ENCODE peak calls at places on chromosomes 11 and 22, in five cellular contexts. L, O, C, W and U are unnamed samples. For H3K4me1, the result is how much of the 10 kb centered on the place peaks cover.

GRCh38 chr11:46860218-46860617 is 14.1 kb upstream of the CKAP5 start:
- DNase-seq in L (no peak), O (no peak), C (no peak), W (no peak), U (no peak)

GRCh38 chr22:48568736-48569330 is 1258.8 kb downstream of the BRD1 start:
- DNase-seq in L (no peak), O (no peak), C (no peak), W (no peak), U (no peak)

GRCh38 chr11:45158210-45158644 is 11.8 kb downstream of the PRDM11 start:
- DNase-seq in L (no peak), O (peak), C (peak), W (no peak), U (no peak)

GRCh38 chr11:62922189-62922589 is 1.0 kb upstream of the CHRM1 start:
- DNase-seq in L (no peak), O (no peak), C (no peak), W (no peak), U (no peak)

GRCh38 chr22:38657248-38657909 is 941 bp downstream of the CBY1 start:
- DNase-seq in L (no peak), O (peak), C (peak), W (no peak), U (no peak)

GRCh38 chr11:913043-913442 is 2.4 kb upstream of the CHID1 start:
- DNase-seq in L (no peak), O (no peak), C (no peak), W (no peak), U (no peak)

GRCh38 chr11:46050652-46051051 is 70.6 kb downstream of the PHF21A start:
- DNase-seq in L (no peak), O (no peak), C (no peak), W (no peak), U (no peak)

GRCh38 chr22:29739346-29739875 is 19.6 kb downstream of the CABP7 start:
- DNase-seq in L (no peak), O (no peak), C (no peak), W (no peak), U (no peak)

DNA sequence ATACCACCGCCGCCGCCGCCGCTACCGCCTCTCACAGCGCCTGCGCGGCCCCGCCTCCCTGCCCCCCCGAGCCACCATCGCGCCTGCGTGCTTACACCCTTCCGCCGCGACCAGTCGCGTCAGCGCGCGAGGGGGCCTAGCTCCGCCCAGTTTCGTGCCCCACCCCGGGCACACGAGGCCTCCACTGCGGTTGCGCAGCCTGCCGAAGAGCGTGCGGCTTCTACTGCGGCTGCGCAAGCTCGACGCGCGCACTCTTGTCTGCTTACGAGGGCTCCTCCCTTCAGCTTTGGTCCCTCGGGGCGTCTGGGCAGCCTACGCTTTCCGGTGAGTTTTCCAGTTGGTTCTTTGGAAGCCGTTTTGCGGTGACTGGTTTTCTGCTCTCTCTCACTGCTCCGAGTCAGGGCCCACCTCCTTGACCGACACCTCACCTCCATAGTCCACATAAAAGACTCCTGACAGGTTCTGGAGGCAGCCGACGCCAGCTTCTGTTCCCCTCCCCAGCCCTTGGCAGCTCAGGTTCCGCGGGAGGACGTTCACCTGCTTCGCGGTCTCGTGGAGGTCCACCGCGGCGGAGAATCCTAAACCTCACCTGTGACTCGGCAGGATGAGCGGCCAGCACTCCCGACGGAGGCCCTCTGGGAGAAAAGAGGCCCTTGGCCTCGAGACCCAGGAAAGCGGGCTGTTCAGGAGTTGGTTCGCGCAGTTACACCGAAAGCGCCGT is at the start of gene PITPNB:
- DNase-seq in L (peak), O (peak), C (peak), W (peak), U (peak)
- H3K4me1 ChIP-seq in L (half or more), O (under half), C (under half), W (under half), U (under half)

GRCh38 chr11:28384418-28384817 is 276.2 kb downstream of the METTL15 start:
- DNase-seq in L (no peak), O (no peak), C (no peak), W (no peak), U (no peak)
- H3K27ac ChIP-seq in L (no peak), O (no peak), C (no peak), W (no peak), U (no peak)

GRCh38 chr11:60315866-60316265 is 11.2 kb upstream of the MS4A6E start:
- DNase-seq in L (no peak), O (peak), C (no peak), W (no peak), U (no peak)

GRCh38 chr11:60314607-60315321 is 12.3 kb upstream of the MS4A6E start:
- DNase-seq in L (no peak), O (peak), C (no peak), W (no peak), U (no peak)

GRCh38 chr11:60305906-60306619 is 21.0 kb upstream of the MS4A6E start:
- DNase-seq in L (no peak), O (peak), C (no peak), W (no peak), U (no peak)

GRCh38 chr11:60307507-60308195 is 19.4 kb upstream of the MS4A6E start:
- DNase-seq in L (no peak), O (no peak), C (no peak), W (no peak), U (no peak)

DNA sequence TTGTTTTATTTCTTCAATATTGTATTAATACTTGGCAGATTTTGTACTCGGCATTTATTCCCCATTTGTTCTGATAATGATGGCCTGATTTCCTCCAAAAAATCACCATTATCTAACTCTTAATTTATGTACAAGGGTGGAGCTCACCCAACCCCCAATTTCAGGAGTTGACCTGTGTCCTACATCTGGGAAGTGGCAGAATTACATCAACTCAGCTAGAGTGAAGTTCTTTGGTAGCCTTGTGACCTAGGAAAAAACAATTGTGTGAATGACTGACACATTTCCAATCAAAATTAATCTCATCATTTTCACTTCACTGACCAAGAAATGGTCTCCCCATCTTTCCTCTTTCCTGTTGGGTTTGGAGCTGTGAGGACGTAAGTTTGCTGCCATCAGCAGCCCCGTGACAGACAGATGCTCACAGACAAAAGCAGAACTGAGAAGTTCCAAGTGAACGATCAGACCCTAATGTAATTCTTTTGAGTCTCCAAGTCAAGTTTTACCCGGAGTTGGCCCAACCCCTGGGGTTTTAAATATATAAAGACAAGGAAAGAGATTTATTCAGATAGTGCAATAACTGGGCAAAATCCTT is 16.6 kb upstream of the MS4A6E start:
- DNase-seq in L (peak), O (no peak), C (peak), W (no peak), U (no peak)
- H3K4me1 ChIP-seq in L (under half), O (under half), C (under half), W (under half), U (under half)

DNA sequence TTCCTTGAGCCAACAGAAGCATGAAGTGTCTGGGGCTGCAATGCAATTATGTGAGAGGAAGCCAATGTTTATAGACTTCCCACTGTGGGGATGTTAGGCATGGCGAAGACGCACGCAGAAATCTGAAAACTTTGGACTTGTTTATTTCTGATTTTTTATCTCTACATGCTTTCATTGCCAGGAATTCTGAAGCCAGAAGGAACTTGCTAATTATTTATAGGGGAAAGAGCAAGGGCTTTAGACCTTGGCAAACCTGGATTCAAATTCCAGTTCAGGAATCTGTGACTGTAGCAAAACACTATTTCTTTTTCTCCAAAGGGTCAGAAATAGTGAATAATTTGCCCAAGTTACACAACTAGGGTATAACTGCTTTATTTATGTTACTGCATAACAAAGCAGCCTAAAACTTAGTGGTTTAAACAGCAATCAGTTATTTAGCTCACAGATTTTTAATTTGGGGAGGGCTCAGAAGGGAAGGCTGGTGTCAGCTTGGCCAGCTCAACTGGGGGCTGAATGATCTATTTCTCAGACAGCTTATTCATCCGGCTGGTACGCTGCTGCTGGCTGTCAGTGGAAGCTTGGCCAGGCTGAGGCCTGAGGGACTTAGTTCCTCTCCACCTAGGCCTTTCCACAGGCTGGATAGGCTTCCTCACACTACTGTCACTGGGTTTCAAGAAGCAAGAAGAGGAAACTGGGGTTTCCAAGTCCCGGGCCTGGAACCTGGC is 1.9 kb upstream of the OR6Q1 start:
- DNase-seq in L (no peak), O (no peak), C (no peak), W (no peak), U (no peak)
- H3K27ac ChIP-seq in L (peak), O (no peak), C (peak), W (peak), U (no peak)

DNA sequence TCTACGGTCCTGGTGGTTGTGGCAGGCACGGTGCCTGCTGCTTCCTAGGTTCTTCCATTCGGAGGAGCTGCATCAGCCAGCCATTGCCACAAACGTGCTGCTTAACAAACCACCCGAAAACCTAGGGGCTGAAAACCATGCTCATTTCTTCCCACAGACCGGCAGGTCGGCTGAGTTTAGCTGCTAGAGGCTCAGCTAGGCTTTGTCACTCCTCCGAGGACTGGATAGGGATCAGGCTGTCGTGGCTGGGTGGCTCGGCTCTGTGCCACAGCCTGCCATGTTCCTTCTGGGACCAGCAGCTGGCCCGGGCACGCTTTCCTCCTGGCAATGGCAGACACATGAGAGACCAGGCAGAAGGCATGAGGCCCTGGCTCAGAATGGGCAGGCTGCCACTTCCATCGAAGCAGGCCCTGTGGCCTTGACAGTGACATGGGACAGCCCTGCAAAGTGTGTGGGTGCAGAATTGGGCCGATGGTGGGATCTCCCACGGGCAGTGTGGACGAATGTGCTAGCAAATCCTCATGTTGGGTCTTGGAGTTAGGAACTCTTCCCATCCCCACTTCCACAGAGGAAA is 20.9 kb downstream of the PARVG start:
- DNase-seq in L (no peak), O (no peak), C (no peak), W (no peak), U (no peak)
- H3K4me1 ChIP-seq in L (under half), O (under half), C (under half), W (under half), U (under half)